ENCODE peak calls at places on chromosome 6, in six cellular contexts. W is WERI-Rb-1; T is NCI-H1105 treated with DMSO at 0.1 percent for 48 hours; P is activated CD4-positive, alpha-beta memory T cell treated with anti-CD3 and anti-CD28 coated beads, Interleukin-2, amount 10 ng/mL, durations not matched to agents 7 days and 5 days; G is cardiac muscle cell; I is stimulated activated CD4-positive, alpha-beta T cell treated with anti-CD3 and anti-CD28 coated beads, Interleukin-15, amount 100 ng/mL, for 24 hours. E is an unnamed sample.

GRCh38 chr6:144710207-144710606 is 425.1 kb downstream of the UTRN start:
- DNase-seq in P (no peak), G (peak; percentile 73), I (no peak), T (no peak), W (no peak), E (no peak)

GRCh38 chr6:129890164-129890563 is 29.0 kb upstream of the TMEM244 start:
- DNase-seq in W (no peak), T (no peak), P (no peak), G (no peak), I (peak; percentile 7), E (no peak)

GRCh38 chr6:39941138-39941537 is 6.9 kb upstream of the MOCS1 start:
- DNase-seq in T (no peak), G (no peak), P (no peak), I (no peak), W (no peak), E (no peak)

GRCh38 chr6:166268431-166268830 is 39.8 kb downstream of the PRR18 start:
- DNase-seq in P (no peak), I (no peak), G (no peak), T (no peak), W (no peak), E (no peak)

GRCh38 chr6:167968091-167968490 is 29.4 kb upstream of the KIF25 start:
- DNase-seq in G (no peak), W (peak; percentile 63), P (peak; percentile 41), I (peak; percentile 50), T (peak; percentile 17), E (no peak)

GRCh38 chr6:15505463-15505918 is 157.3 kb downstream of the DTNBP1 start:
- DNase-seq in G (no peak), P (no peak), W (no peak), I (no peak), T (no peak), E (no peak)

GRCh38 chr6:167789358-167789757 is 37.4 kb upstream of the AFDN start:
- DNase-seq in G (no peak), I (no peak), P (no peak), T (no peak), W (peak; percentile 32), E (no peak)

GRCh38 chr6:21003780-21004541 is 469.7 kb downstream of the CDKAL1 start:
- DNase-seq in T (peak; percentile 64), W (no peak), I (no peak), G (peak; percentile 87), P (no peak), E (no peak)

GRCh38 chr6:27608916-27609883 is 136.3 kb upstream of the ZNF184 start:
- DNase-seq in T (peak; percentile 38), I (peak; percentile 17), W (peak; percentile 53), G (peak; percentile 85), P (no peak), E (no peak)

GRCh38 chr6:144756469-144756868 is 471.3 kb downstream of the UTRN start:
- DNase-seq in I (no peak), G (no peak), P (no peak), T (peak; percentile 94), W (no peak), E (no peak)

GRCh38 chr6:13917141-13917540 is 7.6 kb upstream of the RNF182 start:
- DNase-seq in G (no peak), T (no peak), W (no peak), P (no peak), I (no peak), E (no peak)

GRCh38 chr6:11329841-11330765 is 97.6 kb upstream of the NEDD9 start:
- DNase-seq in I (no peak), P (no peak), G (no peak), W (no peak), T (no peak), E (no peak)

GRCh38 chr6:43246301-43247114 is 3.2 kb downstream of the TTBK1 start:
- DNase-seq in G (peak; percentile 19), I (peak; percentile 53), W (no peak), T (peak; percentile 61), P (no peak), E (peak; percentile 83)

GRCh38 chr6:40477246-40478126 is 109.7 kb downstream of the LRFN2 start:
- DNase-seq in G (no peak), W (peak; percentile 55), I (no peak), T (peak; percentile 57), P (peak; percentile 38), E (peak; percentile 54)

GRCh38 chr6:105345506-105345905 is 57.4 kb downstream of the PREP start:
- DNase-seq in W (peak; percentile 65), G (no peak), P (no peak), I (no peak), T (no peak), E (no peak)

GRCh38 chr6:41286544-41287346 is at the start of gene TREM1:
- DNase-seq in P (no peak), T (no peak), G (peak; percentile 96), W (no peak), I (no peak), E (no peak)